ENCODE peak calls at places on chromosomes 7 and 10, in nine cellular contexts. E is AG09309, X is colonic mucosa, L is choroid plexus epithelial cell, R is fibroblast of the aortic adventitia, I is GM13977, T is brain microvascular endothelial cell, B is psoas muscle, O is kidney. C is an unnamed sample.
A peak's percentile ranks its signal among the peaks of the same experiment; 100 is the strongest.

GRCh38 chr10:92381543-92381954 is 90.6 kb downstream of the MARCHF5 start:
- DNase-seq in I (no peak), O (no peak), R (peak; percentile 76), L (no peak), T (no peak), X (no peak), E (no peak), B (no peak), C (no peak)

GRCh38 chr7:28556036-28556435 is 143.7 kb downstream of the CREB5 start:
- DNase-seq in E (no peak), L (no peak), T (no peak), X (no peak), R (no peak), I (no peak), B (no peak), O (no peak), C (no peak)

GRCh38 chr10:133405844-133406527 is 12.0 kb downstream of the MTG1 start:
- DNase-seq in I (no peak), L (peak; percentile 23), B (no peak), X (no peak), T (no peak), R (peak; percentile 7), O (no peak), E (peak; percentile 7), C (peak; percentile 50)

GRCh38 chr10:127612-128432 is 7.4 kb upstream of the ZMYND11 start:
- DNase-seq in I (peak; percentile 47), T (no peak), O (no peak), X (no peak), R (no peak), E (no peak), B (no peak), L (no peak), C (peak; percentile 66)

GRCh38 chr10:99341860-99342517 is 12.8 kb downstream of the CNNM1 start:
- DNase-seq in I (no peak), O (no peak), X (no peak), L (no peak), R (peak; percentile 38), E (no peak), B (no peak), T (no peak), C (no peak)

GRCh38 chr10:72952189-72952900 is 2.3 kb downstream of the PLA2G12B start:
- DNase-seq in E (no peak), I (no peak), B (no peak), O (no peak), L (no peak), T (no peak), X (no peak), R (no peak), C (no peak)

GRCh38 chr7:47690902-47691558 is 109.1 kb upstream of the TNS3 start:
- DNase-seq in I (no peak), T (peak; percentile 49), R (peak; percentile 90), X (no peak), O (no peak), E (peak; percentile 63), B (no peak), L (peak; percentile 72), C (no peak)

GRCh38 chr10:45000764-45001381 is at the start of gene ZNF22:
- DNase-seq in B (peak; percentile 84), T (peak; percentile 23), I (peak; percentile 86), O (peak; percentile 92), X (peak; percentile 69), L (peak; percentile 74), E (no peak), R (peak; percentile 59), C (peak; percentile 85)

GRCh38 chr7:35839860-35840854 is 39.3 kb downstream of the SEPTIN7 start:
- DNase-seq in B (no peak), O (no peak), R (peak; percentile 24), T (peak; percentile 14), L (peak; percentile 52), X (no peak), I (no peak), E (peak; percentile 21), C (no peak)

GRCh38 chr10:66680886-66681285 is 244.9 kb upstream of the LRRTM3 start:
- DNase-seq in B (no peak), L (peak; percentile 41), O (no peak), E (no peak), R (no peak), X (no peak), T (peak; percentile 64), I (no peak), C (no peak)

GRCh38 chr7:111413796-111414195 is 148.5 kb downstream of the IMMP2L start:
- DNase-seq in X (no peak), O (no peak), R (no peak), L (peak; percentile 59), T (no peak), B (peak; percentile 41), I (no peak), E (no peak), C (no peak)

GRCh38 chr10:97659589-97659988 is 19.1 kb downstream of the PI4K2A start:
- DNase-seq in R (peak; percentile 70), B (no peak), T (no peak), L (peak; percentile 90), E (peak; percentile 46), I (no peak), X (no peak), O (no peak), C (no peak)

GRCh38 chr7:1946461-1947450 is 276.7 kb downstream of the ELFN1 start:
- DNase-seq in T (no peak), I (no peak), X (no peak), E (no peak), B (peak; percentile 42), O (peak; percentile 64), R (no peak), L (no peak), C (no peak)

GRCh38 chr7:20083781-20084180 is 133.4 kb downstream of the MACC1 start:
- DNase-seq in O (no peak), I (no peak), L (peak; percentile 59), X (no peak), T (peak; percentile 59), B (no peak), R (peak; percentile 40), E (peak; percentile 34), C (peak; percentile 10)

DNA sequence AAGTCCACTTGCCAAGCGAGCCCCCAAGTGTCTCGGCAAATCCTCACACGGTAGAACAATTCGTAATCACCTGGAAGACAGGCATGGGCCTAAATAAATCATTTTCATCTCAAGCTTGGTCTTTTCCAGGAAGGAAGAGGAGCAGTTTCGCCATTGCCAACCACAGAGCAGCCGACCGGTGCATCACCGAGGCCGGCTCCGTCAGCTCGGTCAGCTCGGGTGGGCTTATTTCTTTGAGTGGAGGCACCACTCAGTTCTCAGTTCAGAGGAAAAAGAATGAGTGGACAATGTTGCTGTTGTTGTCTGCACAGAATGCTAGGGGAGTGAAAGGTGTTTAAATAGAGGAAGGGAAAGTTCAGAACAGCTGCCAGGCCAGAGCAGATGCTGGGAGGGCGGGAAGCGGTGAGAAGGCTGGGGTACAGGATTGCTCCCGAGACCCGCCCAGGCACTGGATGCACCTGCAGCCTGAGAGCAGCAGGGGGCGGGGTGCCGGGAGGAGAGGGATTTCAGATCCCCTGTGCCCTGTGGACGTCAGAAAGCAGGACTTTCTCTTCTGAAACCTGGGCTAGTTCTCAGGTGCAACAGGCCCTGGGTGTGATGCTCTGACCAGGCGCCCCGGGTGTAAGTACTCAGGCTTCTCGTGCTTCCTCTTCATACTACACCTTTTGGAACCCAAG is 17.7 kb upstream of the IGFBP3 start:
- DNase-seq in O (no peak), X (no peak), E (no peak), L (no peak), T (no peak), R (no peak), I (no peak), B (no peak), C (no peak)
- TF ChIP-seq CTCF in O (no peak), X (no peak), E (no peak), L (peak; percentile 34), T (peak; percentile 43), R (peak; percentile 27), I (no peak), B (no peak), C (peak; percentile 11)

GRCh38 chr7:101235050-101235449 is 2.6 kb downstream of the CLDN15 start:
- DNase-seq in I (no peak), X (no peak), T (no peak), O (no peak), R (peak; percentile 6), E (no peak), B (no peak), L (no peak), C (no peak)
- TF ChIP-seq CTCF in I (no peak), X (no peak), T (peak; percentile 58), O (peak; percentile 20), R (peak; percentile 18), E (peak; percentile 35), B (peak; percentile 20), L (peak; percentile 54), C (peak; percentile 2)

GRCh38 chr10:17801507-17801906 is 7.6 kb upstream of the MRC1 start:
- DNase-seq in I (no peak), X (peak; percentile 12), O (no peak), L (no peak), E (no peak), T (no peak), R (no peak), B (no peak), C (no peak)
- TF ChIP-seq CTCF in I (no peak), X (peak; percentile 12), O (no peak), L (peak; percentile 4), E (peak; percentile 5), T (no peak), R (no peak), B (no peak), C (peak; percentile 9)

GRCh38 chr10:35092851-35093250 is 2.7 kb upstream of the CUL2 start:
- DNase-seq in B (no peak), E (no peak), L (no peak), T (no peak), I (no peak), R (no peak), O (no peak), X (no peak), C (peak; percentile 6)
- TF ChIP-seq CTCF in B (no peak), E (no peak), L (no peak), T (no peak), I (peak; percentile 28), R (no peak), O (no peak), X (no peak), C (no peak)

GRCh38 chr10:86813101-86813500 is 56.7 kb downstream of the BMPR1A start:
- DNase-seq in R (peak; percentile 36), T (no peak), B (no peak), X (no peak), L (no peak), O (no peak), E (no peak), I (no peak), C (no peak)

GRCh38 chr10:86819567-86819966 is 63.1 kb downstream of the BMPR1A start:
- DNase-seq in X (no peak), I (no peak), L (no peak), R (no peak), O (no peak), E (no peak), T (peak; percentile 39), B (no peak), C (no peak)

GRCh38 chr10:86815035-86815617 is 58.7 kb downstream of the BMPR1A start:
- DNase-seq in E (no peak), I (no peak), O (no peak), R (peak; percentile 74), T (no peak), L (peak; percentile 31), X (no peak), B (no peak), C (no peak)

GRCh38 chr10:86817246-86817645 is 60.8 kb downstream of the BMPR1A start:
- DNase-seq in R (no peak), I (no peak), B (no peak), O (no peak), E (no peak), L (no peak), T (no peak), X (no peak), C (no peak)

GRCh38 chr10:86815640-86816039 is 59.2 kb downstream of the BMPR1A start:
- DNase-seq in O (no peak), R (no peak), E (no peak), I (no peak), X (no peak), T (no peak), L (no peak), B (no peak), C (no peak)
- TF ChIP-seq CTCF in O (no peak), R (no peak), E (no peak), I (no peak), X (no peak), T (no peak), L (no peak), B (no peak), C (no peak)

C was measured in GM12865.